ENCODE peak calls at places on chromosome 6, in seven cellular contexts. One of them, this sample, is unnamed.

GRCh38 chr6:129280719-129281118 is 397.8 kb downstream of the LAMA2 start:
- DNase-seq in IMR-90: no peak
- DNase-seq in mesendoderm: no peak
- DNase-seq in neuronal stem cell: no peak
- DNase-seq in H1: no peak
- DNase-seq in mesenchymal stem cell: no peak
- DNase-seq in trophoblast cell: no peak
- DNase-seq in this sample: no peak

GRCh38 chr6:33008944-33009861 is at the start of gene HLA-DOA:
- DNase-seq in IMR-90: peak
- DNase-seq in mesendoderm: peak
- DNase-seq in neuronal stem cell: peak
- DNase-seq in H1: peak
- DNase-seq in mesenchymal stem cell: peak
- DNase-seq in trophoblast cell: peak
- DNase-seq in this sample: peak

GRCh38 chr6:53361549-53362031 is 12.8 kb upstream of the ELOVL5 start:
- DNase-seq in IMR-90: peak
- DNase-seq in mesendoderm: peak
- DNase-seq in neuronal stem cell: no peak
- DNase-seq in H1: no peak
- DNase-seq in mesenchymal stem cell: no peak
- DNase-seq in trophoblast cell: peak
- DNase-seq in this sample: no peak

GRCh38 chr6:33144373-33144772 is 47.9 kb downstream of the COL11A2 start:
- DNase-seq in IMR-90: no peak
- DNase-seq in mesendoderm: no peak
- DNase-seq in neuronal stem cell: no peak
- DNase-seq in H1: no peak
- DNase-seq in mesenchymal stem cell: peak
- DNase-seq in trophoblast cell: peak
- DNase-seq in this sample: no peak

GRCh38 chr6:65091561-65091960 is 615.5 kb downstream of the EYS start:
- DNase-seq in IMR-90: no peak
- DNase-seq in mesendoderm: no peak
- DNase-seq in neuronal stem cell: no peak
- DNase-seq in H1: no peak
- DNase-seq in mesenchymal stem cell: no peak
- DNase-seq in trophoblast cell: no peak
- DNase-seq in this sample: no peak

GRCh38 chr6:66421570-66421969 is 714.5 kb upstream of the EYS start:
- DNase-seq in IMR-90: no peak
- DNase-seq in mesendoderm: peak
- DNase-seq in neuronal stem cell: no peak
- DNase-seq in H1: peak
- DNase-seq in mesenchymal stem cell: peak
- DNase-seq in trophoblast cell: no peak
- DNase-seq in this sample: peak

GRCh38 chr6:1767481-1768246 is 157.9 kb downstream of the FOXC1 start:
- DNase-seq in IMR-90: peak
- DNase-seq in mesendoderm: peak
- DNase-seq in neuronal stem cell: no peak
- DNase-seq in H1: no peak
- DNase-seq in mesenchymal stem cell: peak
- DNase-seq in trophoblast cell: peak
- DNase-seq in this sample: no peak

GRCh38 chr6:34065470-34066283 is 80.2 kb downstream of the GRM4 start:
- DNase-seq in IMR-90: no peak
- DNase-seq in mesendoderm: no peak
- DNase-seq in neuronal stem cell: no peak
- DNase-seq in H1: no peak
- DNase-seq in mesenchymal stem cell: no peak
- DNase-seq in trophoblast cell: no peak
- DNase-seq in this sample: no peak

GRCh38 chr6:150710236-150710635 is 110.6 kb downstream of the PLEKHG1 start:
- DNase-seq in IMR-90: no peak
- DNase-seq in mesendoderm: no peak
- DNase-seq in neuronal stem cell: no peak
- DNase-seq in H1: no peak
- DNase-seq in mesenchymal stem cell: no peak
- DNase-seq in trophoblast cell: no peak
- DNase-seq in this sample: no peak

GRCh38 chr6:149545258-149545753 is 537 bp downstream of the PPIL4 start:
- DNase-seq in IMR-90: peak
- DNase-seq in mesendoderm: peak
- DNase-seq in neuronal stem cell: peak
- DNase-seq in H1: no peak
- DNase-seq in mesenchymal stem cell: peak
- DNase-seq in trophoblast cell: peak
- DNase-seq in this sample: peak

GRCh38 chr6:26554669-26555504 is 16.7 kb downstream of the HMGN4 start:
- DNase-seq in IMR-90: peak
- DNase-seq in mesendoderm: peak
- DNase-seq in neuronal stem cell: peak
- DNase-seq in H1: peak
- DNase-seq in mesenchymal stem cell: peak
- DNase-seq in trophoblast cell: peak
- DNase-seq in this sample: peak

GRCh38 chr6:28135393-28135792 is 6.3 kb upstream of the ZKSCAN8 start:
- DNase-seq in IMR-90: no peak
- DNase-seq in mesendoderm: peak
- DNase-seq in neuronal stem cell: no peak
- DNase-seq in H1: no peak
- DNase-seq in mesenchymal stem cell: no peak
- DNase-seq in trophoblast cell: no peak
- DNase-seq in this sample: no peak

GRCh38 chr6:131182991-131183425 is 47.7 kb downstream of the AKAP7 start:
- DNase-seq in IMR-90: peak
- DNase-seq in mesendoderm: peak
- DNase-seq in neuronal stem cell: peak
- DNase-seq in H1: peak
- DNase-seq in mesenchymal stem cell: peak
- DNase-seq in trophoblast cell: peak
- DNase-seq in this sample: peak

GRCh38 chr6:25301358-25301757 is 22.2 kb downstream of the CARMIL1 start:
- DNase-seq in IMR-90: no peak
- DNase-seq in mesendoderm: no peak
- DNase-seq in neuronal stem cell: no peak
- DNase-seq in H1: no peak
- DNase-seq in mesenchymal stem cell: no peak
- DNase-seq in trophoblast cell: no peak
- DNase-seq in this sample: no peak

GRCh38 chr6:865846-866245 is 172.9 kb upstream of the EXOC2 start:
- DNase-seq in IMR-90: no peak
- DNase-seq in mesendoderm: no peak
- DNase-seq in neuronal stem cell: no peak
- DNase-seq in H1: no peak
- DNase-seq in mesenchymal stem cell: no peak
- DNase-seq in trophoblast cell: no peak
- DNase-seq in this sample: no peak

GRCh38 chr6:157449610-157450009 is 68.6 kb downstream of the ZDHHC14 start:
- DNase-seq in IMR-90: peak
- DNase-seq in mesendoderm: no peak
- DNase-seq in neuronal stem cell: no peak
- DNase-seq in H1: no peak
- DNase-seq in mesenchymal stem cell: no peak
- DNase-seq in trophoblast cell: peak
- DNase-seq in this sample: no peak

GRCh38 chr6:105560611-105561066 is 157.8 kb upstream of the PREP start:
- DNase-seq in IMR-90: peak
- DNase-seq in mesendoderm: no peak
- DNase-seq in neuronal stem cell: no peak
- DNase-seq in H1: no peak
- DNase-seq in mesenchymal stem cell: peak
- DNase-seq in trophoblast cell: no peak
- DNase-seq in this sample: no peak

GRCh38 chr6:436308-437041 is 44.9 kb downstream of the IRF4 start:
- DNase-seq in IMR-90: peak
- DNase-seq in mesendoderm: no peak
- DNase-seq in neuronal stem cell: no peak
- DNase-seq in H1: no peak
- DNase-seq in mesenchymal stem cell: no peak
- DNase-seq in trophoblast cell: no peak
- DNase-seq in this sample: no peak

GRCh38 chr6:136582702-136583471 is 32.7 kb upstream of the MAP7 start:
- DNase-seq in IMR-90: peak
- DNase-seq in mesendoderm: no peak
- DNase-seq in neuronal stem cell: no peak
- DNase-seq in H1: no peak
- DNase-seq in mesenchymal stem cell: peak
- DNase-seq in trophoblast cell: peak
- DNase-seq in this sample: no peak

GRCh38 chr6:26532699-26533523 is 5.3 kb upstream of the HMGN4 start:
- DNase-seq in IMR-90: peak
- DNase-seq in mesendoderm: peak
- DNase-seq in neuronal stem cell: peak
- DNase-seq in H1: peak
- DNase-seq in mesenchymal stem cell: peak
- DNase-seq in trophoblast cell: peak
- DNase-seq in this sample: peak

GRCh38 chr6:88636871-88637270 is 326.5 kb downstream of the RNGTT start:
- DNase-seq in IMR-90: no peak
- DNase-seq in mesendoderm: peak
- DNase-seq in neuronal stem cell: no peak
- DNase-seq in H1: no peak
- DNase-seq in mesenchymal stem cell: no peak
- DNase-seq in trophoblast cell: no peak
- DNase-seq in this sample: no peak

GRCh38 chr6:116444092-116444491 is 17.1 kb upstream of the CALHM6 start:
- DNase-seq in IMR-90: peak
- DNase-seq in mesendoderm: peak
- DNase-seq in neuronal stem cell: no peak
- DNase-seq in H1: no peak
- DNase-seq in mesenchymal stem cell: peak
- DNase-seq in trophoblast cell: peak
- DNase-seq in this sample: no peak

GRCh38 chr6:137775720-137776119 is 91.3 kb upstream of the TNFAIP3 start:
- DNase-seq in IMR-90: no peak
- DNase-seq in mesendoderm: no peak
- DNase-seq in neuronal stem cell: no peak
- DNase-seq in H1: no peak
- DNase-seq in mesenchymal stem cell: no peak
- DNase-seq in trophoblast cell: no peak
- DNase-seq in this sample: no peak
- H2BK120ac ChIP-seq in IMR-90: no peak
- H2BK120ac ChIP-seq in mesendoderm: no peak
- H2BK120ac ChIP-seq in neuronal stem cell: no peak
- H2BK120ac ChIP-seq in H1: no peak
- H2BK120ac ChIP-seq in mesenchymal stem cell: no peak
- H2BK120ac ChIP-seq in trophoblast cell: no peak
- H2BK120ac ChIP-seq in this sample: no peak

GRCh38 chr6:101728388-101728787 is 334.9 kb downstream of the GRIK2 start:
- DNase-seq in IMR-90: no peak
- DNase-seq in mesendoderm: no peak
- DNase-seq in neuronal stem cell: no peak
- DNase-seq in H1: no peak
- DNase-seq in mesenchymal stem cell: no peak
- DNase-seq in trophoblast cell: no peak
- DNase-seq in this sample: no peak
- H2BK120ac ChIP-seq in IMR-90: no peak
- H2BK120ac ChIP-seq in mesendoderm: no peak
- H2BK120ac ChIP-seq in neuronal stem cell: no peak
- H2BK120ac ChIP-seq in H1: no peak
- H2BK120ac ChIP-seq in mesenchymal stem cell: no peak
- H2BK120ac ChIP-seq in trophoblast cell: no peak
- H2BK120ac ChIP-seq in this sample: no peak

GRCh38 chr6:45652393-45652792 is 274.7 kb upstream of the SUPT3H start:
- DNase-seq in IMR-90: no peak
- DNase-seq in mesendoderm: no peak
- DNase-seq in neuronal stem cell: no peak
- DNase-seq in H1: no peak
- DNase-seq in mesenchymal stem cell: no peak
- DNase-seq in trophoblast cell: no peak
- DNase-seq in this sample: no peak

GRCh38 chr6:45651301-45651700 is 273.6 kb upstream of the SUPT3H start:
- DNase-seq in IMR-90: no peak
- DNase-seq in mesendoderm: no peak
- DNase-seq in neuronal stem cell: no peak
- DNase-seq in H1: no peak
- DNase-seq in mesenchymal stem cell: no peak
- DNase-seq in trophoblast cell: no peak
- DNase-seq in this sample: no peak

GRCh38 chr6:45653117-45653883 is 275.6 kb upstream of the SUPT3H start:
- DNase-seq in IMR-90: no peak
- DNase-seq in mesendoderm: no peak
- DNase-seq in neuronal stem cell: no peak
- DNase-seq in H1: no peak
- DNase-seq in mesenchymal stem cell: no peak
- DNase-seq in trophoblast cell: no peak
- DNase-seq in this sample: no peak

GRCh38 chr6:45647341-45648138 is 269.8 kb upstream of the SUPT3H start:
- DNase-seq in IMR-90: peak
- DNase-seq in mesendoderm: peak
- DNase-seq in neuronal stem cell: no peak
- DNase-seq in H1: no peak
- DNase-seq in mesenchymal stem cell: no peak
- DNase-seq in trophoblast cell: peak
- DNase-seq in this sample: no peak

DNA sequence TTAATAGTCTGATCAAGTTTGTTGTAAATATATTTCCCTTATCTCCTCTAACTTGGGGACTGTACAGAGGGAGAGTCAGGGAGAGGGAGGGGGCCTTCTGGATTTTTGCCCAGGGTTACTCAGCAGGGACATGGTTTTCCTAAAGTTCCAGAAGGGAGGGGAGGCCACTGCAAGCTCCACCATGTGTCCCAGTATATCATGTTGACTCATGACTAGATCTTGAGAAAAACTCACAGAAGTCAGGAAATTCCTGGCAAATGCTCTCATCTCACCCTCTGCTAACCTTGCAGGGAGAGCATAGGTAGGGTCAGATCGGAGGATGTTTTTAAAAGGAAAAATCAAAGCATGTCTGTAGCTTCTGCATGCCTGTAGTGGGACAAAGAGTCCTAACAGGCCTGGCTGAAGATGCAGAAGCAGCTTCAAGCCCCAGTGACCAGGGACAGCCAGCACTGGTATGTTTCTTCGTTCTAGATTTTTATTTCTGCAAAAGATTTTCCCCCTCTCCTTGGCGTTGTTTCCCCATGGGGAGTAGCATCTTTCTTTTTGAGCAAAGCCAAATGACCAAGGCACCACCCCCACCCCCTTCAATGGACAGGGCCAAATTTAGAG is 272.9 kb upstream of the SUPT3H start:
- DNase-seq in IMR-90: peak
- DNase-seq in mesendoderm: peak
- DNase-seq in neuronal stem cell: no peak
- DNase-seq in H1: no peak
- DNase-seq in mesenchymal stem cell: peak
- DNase-seq in trophoblast cell: peak
- DNase-seq in this sample: no peak
- H2BK120ac ChIP-seq in IMR-90: peak
- H2BK120ac ChIP-seq in mesendoderm: no peak
- H2BK120ac ChIP-seq in neuronal stem cell: no peak
- H2BK120ac ChIP-seq in H1: no peak
- H2BK120ac ChIP-seq in mesenchymal stem cell: no peak
- H2BK120ac ChIP-seq in trophoblast cell: peak
- H2BK120ac ChIP-seq in this sample: no peak

DNA sequence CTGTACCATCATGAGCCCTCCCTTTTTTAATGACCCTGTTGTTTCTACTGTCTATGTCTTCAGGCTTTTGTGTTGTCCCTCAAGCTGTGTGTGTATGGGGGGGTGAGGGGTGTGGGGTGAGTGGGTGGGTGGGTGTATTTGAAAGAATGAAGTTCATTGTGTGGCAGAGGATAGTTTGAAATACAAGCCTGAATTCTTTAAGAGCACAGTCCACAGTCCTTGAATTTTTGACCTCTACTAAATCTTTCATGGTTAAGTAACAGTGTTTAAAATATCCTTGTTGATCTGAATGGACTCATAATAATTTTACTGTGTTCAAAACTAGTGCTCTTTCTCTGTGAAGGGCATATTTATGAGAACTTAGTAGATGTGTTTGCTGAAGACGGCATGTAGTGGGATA is 10.0 kb downstream of the MRAP2 start:
- DNase-seq in IMR-90: no peak
- DNase-seq in mesendoderm: no peak
- DNase-seq in neuronal stem cell: no peak
- DNase-seq in H1: no peak
- DNase-seq in mesenchymal stem cell: no peak
- DNase-seq in trophoblast cell: no peak
- DNase-seq in this sample: no peak
- H2BK120ac ChIP-seq in IMR-90: no peak
- H2BK120ac ChIP-seq in mesendoderm: no peak
- H2BK120ac ChIP-seq in neuronal stem cell: no peak
- H2BK120ac ChIP-seq in H1: no peak
- H2BK120ac ChIP-seq in mesenchymal stem cell: no peak
- H2BK120ac ChIP-seq in trophoblast cell: no peak
- H2BK120ac ChIP-seq in this sample: no peak